ENCODE peak calls at places on chromosomes 3 and 15, in nine cellular contexts. F is BE2C, A is GM13976, G is kidney, C is fibroblast of pulmonary artery, J is astrocyte of the spinal cord, M is HFFc6, X is fibroblast of lung, Y is dorsolateral prefrontal cortex. Q is an unnamed sample.

GRCh38 chr3:20185364-20185732 is 658 bp downstream of the SGO1 start:
- DNase-seq in J (no peak), M (peak; percentile 10), G (no peak), X (peak; percentile 20), C (peak; percentile 11), F (no peak), Y (no peak), A (peak; percentile 31), Q (no peak)

GRCh38 chr3:184358921-184359350 is 2.5 kb downstream of the CLCN2 start:
- DNase-seq in M (no peak), F (no peak), J (no peak), A (no peak), C (no peak), G (peak; percentile 49), X (no peak), Y (no peak), Q (no peak)

GRCh38 chr3:142315083-142315482 is 89.7 kb upstream of the GK5 start:
- DNase-seq in C (peak; percentile 69), Y (no peak), J (peak; percentile 72), M (peak; percentile 93), F (no peak), X (peak; percentile 78), G (no peak), A (no peak), Q (no peak)

GRCh38 chr3:25532763-25533162 is 104.7 kb downstream of the RARB start:
- DNase-seq in A (peak; percentile 26), F (peak; percentile 9), X (no peak), G (no peak), M (peak; percentile 13), J (no peak), Y (no peak), C (peak; percentile 14), Q (peak; percentile 8)

GRCh38 chr3:62186967-62187366 is 186.4 kb downstream of the FEZF2 start:
- DNase-seq in Y (no peak), J (peak; percentile 31), C (peak; percentile 57), M (no peak), G (no peak), A (no peak), F (no peak), X (no peak), Q (no peak)

GRCh38 chr15:91926871-91927270 is 73.4 kb downstream of the SLCO3A1 start:
- DNase-seq in C (peak; percentile 70), F (no peak), J (no peak), A (no peak), M (no peak), G (no peak), X (peak; percentile 16), Y (no peak), Q (no peak)

GRCh38 chr15:77642793-77643430 is 10.2 kb upstream of the LINGO1 start:
- DNase-seq in A (no peak), C (no peak), Y (no peak), F (peak; percentile 61), M (no peak), X (no peak), J (no peak), G (no peak), Q (no peak)

GRCh38 chr3:31226331-31226730 is 306.4 kb upstream of the STT3B start:
- DNase-seq in Y (no peak), C (no peak), X (no peak), F (no peak), J (no peak), G (no peak), M (no peak), A (no peak), Q (no peak)

GRCh38 chr3:111368061-111368460 is 173.9 kb upstream of the CD96 start:
- DNase-seq in A (no peak), J (no peak), X (no peak), G (no peak), Y (no peak), M (no peak), C (no peak), F (no peak), Q (no peak)

GRCh38 chr15:76158250-76158649 is 98.5 kb downstream of the TMEM266 start:
- DNase-seq in Y (no peak), X (no peak), C (no peak), A (no peak), F (no peak), J (no peak), G (no peak), M (no peak), Q (no peak)

GRCh38 chr15:58437531-58438105 is 5.8 kb downstream of the LIPC start:
- DNase-seq in M (no peak), G (no peak), J (no peak), X (peak; percentile 43), Y (no peak), F (no peak), A (no peak), C (no peak), Q (no peak)

GRCh38 chr3:124558898-124559649 is 171.2 kb upstream of the UMPS start:
- DNase-seq in G (peak; percentile 95), Y (peak; percentile 83), F (peak; percentile 93), M (peak; percentile 91), J (peak; percentile 94), C (peak; percentile 97), A (no peak), X (peak; percentile 98), Q (no peak)

GRCh38 chr15:31128919-31129768 is 27.6 kb upstream of the TRPM1 start:
- DNase-seq in F (peak; percentile 81), M (peak; percentile 55), Y (peak; percentile 82), X (peak; percentile 29), A (peak; percentile 83), J (peak; percentile 57), C (peak; percentile 73), G (peak; percentile 89), Q (peak; percentile 81)

GRCh38 chr3:188270423-188270972 is 116.5 kb downstream of the LPP start:
- DNase-seq in M (peak; percentile 85), X (peak; percentile 98), A (no peak), Y (no peak), F (no peak), C (peak; percentile 97), J (peak; percentile 96), G (no peak), Q (no peak)

GRCh38 chr3:54818942-54819341 is 108.9 kb downstream of the LRTM1 start:
- DNase-seq in J (no peak), M (no peak), C (no peak), X (peak; percentile 47), A (no peak), F (no peak), G (no peak), Y (no peak), Q (no peak)

GRCh38 chr3:43688245-43688650 is 2.5 kb upstream of the ABHD5 start:
- DNase-seq in X (no peak), J (no peak), G (no peak), C (peak; percentile 73), F (no peak), Y (no peak), M (no peak), A (no peak), Q (no peak)

GRCh38 chr15:67114846-67115521 is 49.6 kb downstream of the SMAD3 start:
- DNase-seq in A (no peak), Y (no peak), C (no peak), M (no peak), F (no peak), G (no peak), X (peak; percentile 47), J (peak; percentile 59), Q (no peak)

GRCh38 chr3:41955192-41955591 is 6.7 kb downstream of the ULK4 start:
- DNase-seq in A (no peak), F (no peak), J (no peak), X (no peak), Y (no peak), G (peak; percentile 49), C (no peak), M (no peak), Q (no peak)

GRCh38 chr3:40336511-40337135 is 27.1 kb downstream of the EIF1B start:
- DNase-seq in M (no peak), J (no peak), F (no peak), A (no peak), Y (no peak), G (no peak), C (no peak), X (no peak), Q (no peak)

GRCh38 chr15:48766196-48766595 is 44.7 kb downstream of the CEP152 start:
- DNase-seq in C (peak; percentile 29), X (peak; percentile 77), G (no peak), F (no peak), Y (no peak), A (no peak), M (no peak), J (peak; percentile 28), Q (no peak)

GRCh38 chr3:16377196-16377595 is 112.2 kb downstream of the OXNAD1 start:
- DNase-seq in G (no peak), C (no peak), M (no peak), F (no peak), A (no peak), Y (no peak), J (no peak), X (no peak), Q (no peak)

GRCh38 chr3:171862993-171863521 is 19.9 kb downstream of the TMEM212 start:
- DNase-seq in Y (no peak), J (peak; percentile 47), C (peak; percentile 87), F (no peak), X (peak; percentile 74), A (no peak), M (no peak), G (peak; percentile 59), Q (no peak)

DNA sequence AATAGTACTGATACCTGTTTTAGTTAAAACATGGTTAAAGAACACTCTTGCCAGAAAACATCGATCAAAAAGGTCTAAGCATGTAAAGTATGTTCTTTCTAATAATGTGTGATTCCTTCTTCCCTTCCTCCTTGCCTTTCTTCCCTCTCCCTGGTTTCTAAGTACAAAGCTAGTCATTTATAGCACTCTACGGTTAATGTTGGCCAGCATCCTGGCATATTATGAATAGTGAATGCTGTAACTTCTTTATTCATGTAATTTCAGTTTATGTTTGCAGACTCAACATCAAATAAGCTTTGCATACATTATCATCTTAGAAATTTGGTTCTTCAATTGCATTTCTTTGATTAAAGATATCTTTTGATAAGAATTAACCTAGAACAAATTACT is 27.1 kb downstream of the P2RY12 start:
- DNase-seq in M (no peak), X (peak; percentile 33), Y (no peak), G (no peak), J (no peak), C (no peak), F (no peak), A (no peak), Q (no peak)
- TF ChIP-seq CTCF in M (no peak), X (no peak), Y (no peak), G (no peak), J (no peak), C (no peak), F (no peak), A (no peak), Q (no peak)

GRCh38 chr15:41955807-41956525 is 16.4 kb downstream of the EHD4 start:
- DNase-seq in Y (no peak), G (no peak), C (no peak), M (no peak), X (no peak), A (no peak), F (no peak), J (no peak), Q (no peak)
- TF ChIP-seq CTCF in Y (no peak), G (peak; percentile 7), C (no peak), M (no peak), X (no peak), A (no peak), F (peak; percentile 19), J (no peak), Q (peak; percentile 1)

GRCh38 chr3:68025189-68025588 is 370.8 kb upstream of the SUCLG2 start:
- DNase-seq in A (no peak), C (no peak), G (no peak), J (no peak), F (no peak), M (no peak), Y (no peak), X (no peak), Q (no peak)
- TF ChIP-seq CTCF in A (no peak), C (no peak), G (no peak), J (no peak), F (no peak), M (no peak), Y (no peak), X (no peak), Q (no peak)

GRCh38 chr3:149324332-149324731 is 9.1 kb downstream of the TM4SF18 start:
- DNase-seq in J (no peak), A (no peak), F (no peak), Y (no peak), C (no peak), M (no peak), G (no peak), X (no peak), Q (no peak)
- TF ChIP-seq CTCF in J (no peak), A (no peak), F (no peak), Y (no peak), C (no peak), M (no peak), G (no peak), X (no peak), Q (no peak)